ENCODE peak calls at places on chromosomes 11 and 22, in seven cellular contexts. V, C, L, O, B, S and D are unnamed samples.

GRCh38 chr11:69220581-69221051 is 64.9 kb downstream of the SMIM38 start:
- DNase-seq in V (no peak), C (no peak), L (no peak), O (peak), B (peak), S (peak), D (no peak)

GRCh38 chr11:125170406-125171031 is 6.0 kb downstream of the PKNOX2 start:
- DNase-seq in V (no peak), C (peak), L (peak), O (no peak), B (peak), S (peak), D (no peak)

GRCh38 chr22:27670701-27671412 is 130.7 kb downstream of the MN1 start:
- DNase-seq in V (peak), C (peak), L (no peak), O (peak), B (no peak), S (no peak), D (no peak)

GRCh38 chr22:31206896-31207687 is 5.0 kb upstream of the LIMK2 start:
- DNase-seq in V (no peak), C (no peak), L (no peak), O (peak), B (no peak), S (no peak), D (no peak)

GRCh38 chr11:69131644-69132300 is 24.0 kb upstream of the SMIM38 start:
- DNase-seq in V (peak), C (peak), L (peak), O (peak), B (peak), S (no peak), D (no peak)

GRCh38 chr11:827861-828167 is at the start of gene CRACR2B:
- DNase-seq in V (no peak), C (no peak), L (no peak), O (no peak), B (no peak), S (no peak), D (no peak)

GRCh38 chr11:70763606-70764005 is 365.3 kb downstream of the CTTN start:
- DNase-seq in V (no peak), C (no peak), L (peak), O (no peak), B (no peak), S (no peak), D (no peak)

GRCh38 chr22:44583076-44583760 is 85.2 kb upstream of the RTL6 start:
- DNase-seq in V (no peak), C (no peak), L (peak), O (no peak), B (peak), S (peak), D (no peak)

GRCh38 chr11:41245704-41246398 is 213.6 kb downstream of the LRRC4C start:
- DNase-seq in V (no peak), C (no peak), L (no peak), O (no peak), B (no peak), S (peak), D (no peak)

GRCh38 chr11:115848614-115849013 is 344.4 kb upstream of the CADM1 start:
- DNase-seq in V (no peak), C (no peak), L (no peak), O (no peak), B (no peak), S (no peak), D (no peak)

GRCh38 chr11:1597331-1597741 is 758 bp downstream of the KRTAP5-2 start:
- DNase-seq in V (no peak), C (no peak), L (no peak), O (no peak), B (no peak), S (no peak), D (no peak)

GRCh38 chr11:27618591-27618990 is 81.7 kb downstream of the BDNF start:
- DNase-seq in V (no peak), C (no peak), L (no peak), O (no peak), B (no peak), S (no peak), D (no peak)

GRCh38 chr11:73295259-73295995 is 12.6 kb upstream of the ARHGEF17 start:
- DNase-seq in V (peak), C (peak), L (peak), O (peak), B (peak), S (no peak), D (no peak)

GRCh38 chr11:64297722-64298358 is 2.3 kb upstream of the CATSPERZ start:
- DNase-seq in V (no peak), C (no peak), L (no peak), O (no peak), B (no peak), S (no peak), D (no peak)

GRCh38 chr22:42642801-42643631 is 2.6 kb upstream of the ATP5MGL start:
- DNase-seq in V (no peak), C (no peak), L (no peak), O (peak), B (no peak), S (no peak), D (no peak)

GRCh38 chr11:102396708-102397563 is 49.9 kb downstream of the BIRC2 start:
- DNase-seq in V (no peak), C (no peak), L (peak), O (no peak), B (no peak), S (no peak), D (no peak)

GRCh38 chr22:41722496-41722895 is 23.2 kb downstream of the MEI1 start:
- DNase-seq in V (no peak), C (no peak), L (no peak), O (no peak), B (no peak), S (no peak), D (no peak)

GRCh38 chr11:2459796-2460531 is 15.2 kb downstream of the KCNQ1 start:
- DNase-seq in V (no peak), C (no peak), L (no peak), O (no peak), B (no peak), S (peak), D (no peak)

GRCh38 chr11:84588131-84588829 is 1038.9 kb downstream of the DLG2 start:
- DNase-seq in V (no peak), C (no peak), L (no peak), O (no peak), B (no peak), S (no peak), D (no peak)

GRCh38 chr11:91394073-91394717 is 830.4 kb upstream of the FAT3 start:
- DNase-seq in V (no peak), C (no peak), L (no peak), O (no peak), B (no peak), S (no peak), D (no peak)

GRCh38 chr22:50245214-50246072 is 620 bp upstream of the TUBGCP6 start:
- DNase-seq in V (no peak), C (no peak), L (no peak), O (no peak), B (no peak), S (no peak), D (no peak)
- TF ChIP-seq POLR2A in V (no peak), C (no peak), L (no peak), O (no peak), B (no peak), S (no peak), D (no peak)

GRCh38 chr11:45266693-45267451 is 19.3 kb downstream of the SYT13 start:
- DNase-seq in V (no peak), C (no peak), L (no peak), O (no peak), B (no peak), S (no peak), D (no peak)
- H3K4me3 ChIP-seq in V (no peak), C (no peak), L (no peak), O (no peak), B (no peak), S (no peak), D (no peak)

GRCh38 chr22:38110008-38110862 is at the start of gene BAIAP2L2:
- DNase-seq in V (no peak), C (no peak), L (no peak), O (peak), B (no peak), S (no peak), D (no peak)
- TF ChIP-seq POLR2A in V (no peak), C (no peak), L (no peak), O (no peak), B (no peak), S (no peak), D (no peak)

DNA sequence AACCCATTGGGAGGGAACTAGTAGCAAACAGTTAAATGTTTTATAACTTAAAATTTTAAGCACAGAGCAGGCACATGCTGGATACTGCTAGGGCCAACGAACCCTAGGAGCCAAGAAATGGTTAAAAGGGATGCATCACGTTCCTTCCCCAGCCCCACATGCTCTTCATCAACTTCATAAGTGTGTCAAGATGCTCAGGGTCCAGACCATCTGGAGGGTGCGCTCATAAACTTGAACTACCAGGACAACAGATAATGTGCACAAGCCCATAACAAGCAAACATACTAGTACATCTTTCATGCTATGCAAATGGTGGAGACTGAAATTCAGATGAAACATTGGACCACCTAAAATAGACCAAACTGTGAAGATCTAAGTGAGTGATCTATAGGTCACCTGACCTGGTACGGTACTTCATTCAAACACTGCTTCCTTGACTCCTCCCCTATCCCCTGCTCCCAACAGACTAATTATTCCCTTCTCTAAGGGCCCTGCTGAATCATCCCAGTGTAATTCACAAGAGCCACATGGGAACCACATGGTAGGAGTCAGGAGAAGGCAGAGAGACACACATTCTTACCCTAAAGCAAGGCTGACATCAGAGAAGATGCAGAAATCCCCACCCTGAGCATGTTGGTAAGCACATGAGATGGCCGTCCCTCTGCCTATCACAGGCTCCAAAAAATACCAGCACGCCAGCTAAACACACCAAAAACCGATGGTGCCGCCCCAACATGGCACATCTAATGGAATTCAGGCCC is 83.9 kb downstream of the ETS1 start:
- DNase-seq in V (no peak), C (peak), L (peak), O (no peak), B (no peak), S (no peak), D (no peak)
- H3K4me3 ChIP-seq in V (no peak), C (no peak), L (no peak), O (no peak), B (no peak), S (no peak), D (no peak)

GRCh38 chr11:120937501-120937900 is 86.4 kb upstream of the TBCEL start:
- DNase-seq in V (no peak), C (no peak), L (no peak), O (no peak), B (no peak), S (no peak), D (no peak)
- TF ChIP-seq POLR2A in V (no peak), C (no peak), L (no peak), O (no peak), B (no peak), S (no peak), D (no peak)

GRCh38 chr11:62432695-62433094 is 13.9 kb downstream of the SCGB1A1 start:
- DNase-seq in V (no peak), C (no peak), L (no peak), O (no peak), B (no peak), S (no peak), D (no peak)

GRCh38 chr11:62430350-62430749 is 11.5 kb downstream of the SCGB1A1 start:
- DNase-seq in V (no peak), C (no peak), L (no peak), O (no peak), B (no peak), S (no peak), D (no peak)

GRCh38 chr11:62427630-62428233 is 8.9 kb downstream of the SCGB1A1 start:
- DNase-seq in V (no peak), C (no peak), L (peak), O (no peak), B (no peak), S (no peak), D (no peak)

GRCh38 chr11:62431171-62431895 is 12.5 kb downstream of the SCGB1A1 start:
- DNase-seq in V (no peak), C (no peak), L (peak), O (no peak), B (no peak), S (no peak), D (no peak)

GRCh38 chr11:62428871-62429601 is 10.2 kb downstream of the SCGB1A1 start:
- DNase-seq in V (no peak), C (no peak), L (no peak), O (no peak), B (no peak), S (no peak), D (no peak)
- H3K4me3 ChIP-seq in V (no peak), C (no peak), L (no peak), O (no peak), B (no peak), S (no peak), D (no peak)

DNA sequence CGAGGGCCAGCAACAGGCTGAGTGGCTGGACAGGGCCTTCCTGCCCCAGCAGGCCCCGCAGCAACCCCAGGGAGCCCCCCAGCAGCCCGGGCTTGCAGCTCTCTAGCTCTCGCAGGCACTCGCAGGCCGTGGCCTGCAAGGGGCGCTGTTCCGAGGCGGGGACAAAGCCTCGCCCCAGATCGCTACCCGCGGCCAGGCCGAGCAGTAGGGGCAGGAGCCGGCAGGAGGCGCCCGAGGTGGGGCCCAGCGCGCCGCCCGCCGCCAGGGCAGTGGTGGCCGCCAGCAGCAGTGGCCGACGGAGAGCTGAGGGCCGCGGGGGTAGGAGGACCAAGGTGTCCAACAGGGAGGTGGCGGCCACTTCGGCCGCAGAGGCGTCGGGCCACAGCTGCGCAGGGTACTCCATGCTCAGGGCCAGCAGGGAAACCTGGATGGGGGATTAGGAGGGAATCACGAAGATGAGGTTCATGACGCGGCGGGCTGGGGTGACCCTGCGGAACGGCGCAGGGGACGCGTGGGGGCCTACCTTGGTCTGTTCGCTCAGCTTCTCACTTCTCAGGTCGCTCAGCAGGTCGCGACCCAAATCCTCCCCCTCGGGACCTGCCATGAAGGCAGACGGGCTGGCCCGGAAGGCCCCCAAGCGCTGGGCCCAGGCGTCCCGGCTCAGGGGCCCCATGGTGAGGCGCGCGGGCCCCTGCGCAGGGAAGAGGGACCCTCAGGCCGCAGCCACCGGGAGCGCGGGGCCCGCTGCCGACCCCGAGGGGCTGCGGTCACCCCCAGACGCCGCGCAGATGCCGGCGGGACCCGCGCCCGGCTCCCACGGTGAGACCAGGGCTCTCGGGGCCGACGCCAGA is 632 bp downstream of the AP5B1 start:
- DNase-seq in V (peak), C (peak), L (peak), O (peak), B (peak), S (peak), D (no peak)
- TF ChIP-seq POLR2A in V (no peak), C (no peak), L (no peak), O (no peak), B (no peak), S (peak), D (no peak)

GRCh38 chr22:26292667-26292995 is 123.4 kb downstream of the SEZ6L start:
- DNase-seq in V (no peak), C (no peak), L (no peak), O (no peak), B (no peak), S (no peak), D (no peak)

GRCh38 chr22:26291940-26292666 is 122.8 kb downstream of the SEZ6L start:
- DNase-seq in V (no peak), C (no peak), L (no peak), O (no peak), B (no peak), S (no peak), D (no peak)

GRCh38 chr22:26286091-26286780 is 117.0 kb downstream of the SEZ6L start:
- DNase-seq in V (no peak), C (no peak), L (no peak), O (no peak), B (no peak), S (no peak), D (no peak)

GRCh38 chr22:26287382-26288228 is 118.3 kb downstream of the SEZ6L start:
- DNase-seq in V (no peak), C (no peak), L (no peak), O (no peak), B (no peak), S (no peak), D (no peak)

DNA sequence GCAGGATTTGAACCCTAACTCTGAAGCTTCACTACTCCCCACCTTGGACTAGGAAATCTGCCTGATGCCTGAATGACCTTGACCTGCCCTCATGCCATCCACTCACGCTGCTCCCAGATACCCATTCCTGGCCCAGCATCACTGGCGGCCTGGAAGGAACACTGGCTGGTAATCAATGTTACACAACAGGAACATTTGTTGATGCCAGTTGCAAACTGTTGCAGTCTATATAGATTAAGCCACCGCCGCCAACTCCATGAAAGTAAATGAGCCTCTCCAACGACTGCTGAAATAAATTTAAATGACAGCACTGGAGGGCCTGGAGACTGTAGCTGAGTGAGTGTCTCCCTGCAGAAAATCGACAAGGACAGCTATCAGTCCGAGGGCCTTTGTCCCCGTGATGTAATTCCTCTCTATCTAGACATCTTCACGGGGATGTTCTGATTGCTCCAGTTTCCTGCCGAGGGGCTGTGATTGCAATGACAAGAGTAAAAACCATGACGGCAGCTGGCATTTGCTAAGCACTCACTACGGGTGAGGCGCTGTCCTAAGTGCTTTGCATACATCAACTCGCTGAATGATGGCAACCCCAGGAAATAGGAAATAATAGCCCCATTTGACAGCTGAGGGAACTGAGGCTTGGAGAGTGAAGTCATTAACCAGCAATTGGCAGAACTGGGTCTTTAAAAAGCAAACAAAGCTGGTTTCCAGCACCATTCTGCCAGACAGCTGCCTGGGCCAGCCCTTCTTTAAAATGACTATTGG is 120.4 kb downstream of the SEZ6L start:
- DNase-seq in V (no peak), C (no peak), L (no peak), O (no peak), B (no peak), S (no peak), D (no peak)
- H3K4me3 ChIP-seq in V (no peak), C (no peak), L (no peak), O (no peak), B (no peak), S (no peak), D (no peak)